ENCODE peak calls at places on chromosomes 13 and 19, in six cellular contexts. T is WTC11; B is ureter; H is CD8-positive, alpha-beta memory T cell; E is pancreas; A is NCI-H2081 treated with DMSO at 0.1 percent for 48 hours. J is an unnamed sample.

GRCh38 chr19:8506402-8506957 is 4.0 kb upstream of the PRAM1 start:
- DNase-seq in T (peak), B (no peak), H (no peak), E (peak), A (no peak), J (no peak)

GRCh38 chr13:39684531-39685137 is 29.2 kb downstream of the COG6 start:
- DNase-seq in T (no peak), B (no peak), H (peak), E (no peak), A (no peak), J (peak)

GRCh38 chr13:60411983-60412382 is 15.0 kb downstream of the TDRD3 start:
- DNase-seq in T (no peak), B (no peak), H (no peak), E (no peak), A (no peak), J (no peak)

GRCh38 chr19:41225238-41226052 is 6.4 kb downstream of the AXL start:
- DNase-seq in T (peak), B (peak), H (no peak), E (peak), A (no peak), J (peak)

GRCh38 chr13:114119196-114119595 is 13.2 kb downstream of the RASA3 start:
- DNase-seq in T (peak), B (no peak), H (no peak), E (no peak), A (no peak), J (peak)

GRCh38 chr19:47310819-47311218 is 1.2 kb downstream of the C5AR1 start:
- DNase-seq in T (no peak), B (no peak), H (no peak), E (no peak), A (no peak), J (peak)

GRCh38 chr13:101416181-101417042 is at the start of gene NALCN:
- DNase-seq in T (peak), B (no peak), H (no peak), E (peak), A (no peak), J (no peak)

GRCh38 chr13:36362251-36362650 is 16.1 kb upstream of the SPART start:
- DNase-seq in T (no peak), B (no peak), H (no peak), E (no peak), A (no peak), J (no peak)

GRCh38 chr19:5293607-5294089 is 47.0 kb downstream of the PTPRS start:
- DNase-seq in T (peak), B (peak), H (no peak), E (no peak), A (no peak), J (no peak)

GRCh38 chr13:46751811-46752635 is 44.9 kb downstream of the ESD start:
- DNase-seq in T (no peak), B (no peak), H (peak), E (no peak), A (no peak), J (no peak)

GRCh38 chr13:71979616-71980015 is 112.6 kb upstream of the DACH1 start:
- DNase-seq in T (peak), B (no peak), H (no peak), E (no peak), A (no peak), J (peak)

GRCh38 chr19:12864721-12865715 is 16.2 kb downstream of the DNASE2 start:
- DNase-seq in T (no peak), B (no peak), H (no peak), E (no peak), A (no peak), J (peak)

GRCh38 chr13:99661791-99662190 is 160.5 kb downstream of the TM9SF2 start:
- DNase-seq in T (peak), B (no peak), H (no peak), E (no peak), A (no peak), J (no peak)

GRCh38 chr19:19420570-19421301 is 15.3 kb downstream of the GATAD2A start:
- DNase-seq in T (no peak), B (no peak), H (no peak), E (no peak), A (no peak), J (no peak)

GRCh38 chr13:50400930-50401553 is 385.8 kb downstream of the KCNRG start:
- DNase-seq in T (no peak), B (no peak), H (no peak), E (no peak), A (no peak), J (peak)

GRCh38 chr13:20654156-20654555 is 49.3 kb upstream of the IL17D start:
- DNase-seq in T (no peak), B (no peak), H (no peak), E (no peak), A (no peak), J (no peak)

GRCh38 chr19:36916991-36917390 is 859 bp downstream of the ZNF568 start:
- DNase-seq in T (no peak), B (no peak), H (no peak), E (no peak), A (no peak), J (no peak)

GRCh38 chr13:44929691-44930090 is 59.6 kb downstream of the NUFIP1 start:
- DNase-seq in T (no peak), B (no peak), H (no peak), E (no peak), A (no peak), J (no peak)

J was measured in HepG2.